ENCODE peak calls at places on chromosomes 4 and X, in eight cellular contexts. One of them, this sample, is unnamed.
A peak's percentile ranks its signal among the peaks of the same experiment; 100 is the strongest.

GRCh38 chr4:108751321-108751720 is 11.5 kb downstream of the ETNPPL start:
- DNase-seq in NCI-H748 treated with DMSO at 0.1 percent for 48 hours: no peak
- DNase-seq in GM23248: no peak
- DNase-seq in putamen: no peak
- DNase-seq in bronchial epithelial cell: no peak
- DNase-seq in nephron progenitor cell: no peak
- DNase-seq in NCI-H2081: no peak
- DNase-seq in AG08395: no peak
- DNase-seq in this sample: peak; percentile 72

GRCh38 chrX:55490121-55490520 is 473 bp upstream of the USP51 start:
- DNase-seq in NCI-H748 treated with DMSO at 0.1 percent for 48 hours: no peak
- DNase-seq in NCI-H2081: no peak
- DNase-seq in nephron progenitor cell: no peak
- DNase-seq in bronchial epithelial cell: no peak
- DNase-seq in putamen: no peak
- DNase-seq in GM23248: no peak
- DNase-seq in AG08395: no peak
- DNase-seq in this sample: no peak

GRCh38 chr4:26809811-26810210 is 50.8 kb upstream of the STIM2 start:
- DNase-seq in bronchial epithelial cell: no peak
- DNase-seq in GM23248: no peak
- DNase-seq in AG08395: no peak
- DNase-seq in NCI-H748 treated with DMSO at 0.1 percent for 48 hours: no peak
- DNase-seq in putamen: no peak
- DNase-seq in nephron progenitor cell: no peak
- DNase-seq in NCI-H2081: no peak
- DNase-seq in this sample: no peak

GRCh38 chrX:153413731-153414130 is 2.5 kb downstream of the ZFP92 start:
- DNase-seq in NCI-H748 treated with DMSO at 0.1 percent for 48 hours: no peak
- DNase-seq in NCI-H2081: no peak
- DNase-seq in nephron progenitor cell: no peak
- DNase-seq in bronchial epithelial cell: no peak
- DNase-seq in GM23248: no peak
- DNase-seq in AG08395: no peak
- DNase-seq in putamen: no peak
- DNase-seq in this sample: no peak

GRCh38 chr4:11312389-11312788 is 116.3 kb downstream of the HS3ST1 start:
- DNase-seq in GM23248: no peak
- DNase-seq in NCI-H2081: no peak
- DNase-seq in nephron progenitor cell: no peak
- DNase-seq in putamen: no peak
- DNase-seq in bronchial epithelial cell: peak; percentile 92
- DNase-seq in NCI-H748 treated with DMSO at 0.1 percent for 48 hours: no peak
- DNase-seq in AG08395: no peak
- DNase-seq in this sample: no peak

GRCh38 chr4:169070895-169071218 is 60.8 kb upstream of the CBR4 start:
- DNase-seq in NCI-H748 treated with DMSO at 0.1 percent for 48 hours: peak; percentile 67
- DNase-seq in nephron progenitor cell: no peak
- DNase-seq in putamen: no peak
- DNase-seq in GM23248: no peak
- DNase-seq in AG08395: no peak
- DNase-seq in bronchial epithelial cell: peak; percentile 90
- DNase-seq in NCI-H2081: peak; percentile 82
- DNase-seq in this sample: no peak

GRCh38 chrX:82230013-82230412 is 1028.1 kb downstream of the SH3BGRL start:
- DNase-seq in GM23248: no peak
- DNase-seq in bronchial epithelial cell: no peak
- DNase-seq in NCI-H748 treated with DMSO at 0.1 percent for 48 hours: peak; percentile 6
- DNase-seq in NCI-H2081: no peak
- DNase-seq in putamen: no peak
- DNase-seq in nephron progenitor cell: no peak
- DNase-seq in AG08395: no peak
- DNase-seq in this sample: peak; percentile 3

GRCh38 chr4:37758226-37758625 is 68.3 kb upstream of the PGM2 start:
- DNase-seq in nephron progenitor cell: no peak
- DNase-seq in AG08395: peak; percentile 28
- DNase-seq in putamen: no peak
- DNase-seq in NCI-H2081: no peak
- DNase-seq in NCI-H748 treated with DMSO at 0.1 percent for 48 hours: no peak
- DNase-seq in bronchial epithelial cell: peak; percentile 90
- DNase-seq in GM23248: peak; percentile 85
- DNase-seq in this sample: no peak

GRCh38 chr4:1381944-1382541 is 24.2 kb downstream of the NKX1-1 start:
- DNase-seq in AG08395: no peak
- DNase-seq in NCI-H748 treated with DMSO at 0.1 percent for 48 hours: no peak
- DNase-seq in bronchial epithelial cell: no peak
- DNase-seq in NCI-H2081: no peak
- DNase-seq in GM23248: no peak
- DNase-seq in nephron progenitor cell: peak; percentile 0
- DNase-seq in putamen: no peak
- DNase-seq in this sample: no peak

GRCh38 chr4:41750624-41751324 is 2.2 kb upstream of the PHOX2B start:
- DNase-seq in nephron progenitor cell: peak; percentile 45
- DNase-seq in GM23248: no peak
- DNase-seq in AG08395: no peak
- DNase-seq in bronchial epithelial cell: no peak
- DNase-seq in NCI-H748 treated with DMSO at 0.1 percent for 48 hours: no peak
- DNase-seq in putamen: no peak
- DNase-seq in NCI-H2081: no peak
- DNase-seq in this sample: no peak

GRCh38 chrX:48071986-48072605 is 656 bp upstream of the ZNF630 start:
- DNase-seq in NCI-H748 treated with DMSO at 0.1 percent for 48 hours: no peak
- DNase-seq in NCI-H2081: no peak
- DNase-seq in AG08395: no peak
- DNase-seq in putamen: no peak
- DNase-seq in nephron progenitor cell: no peak
- DNase-seq in GM23248: no peak
- DNase-seq in bronchial epithelial cell: no peak
- DNase-seq in this sample: no peak

GRCh38 chr4:186500721-186501304 is 54.6 kb downstream of the MTNR1A start:
- DNase-seq in putamen: no peak
- DNase-seq in AG08395: no peak
- DNase-seq in NCI-H2081: no peak
- DNase-seq in bronchial epithelial cell: no peak
- DNase-seq in nephron progenitor cell: no peak
- DNase-seq in GM23248: no peak
- DNase-seq in NCI-H748 treated with DMSO at 0.1 percent for 48 hours: no peak
- DNase-seq in this sample: no peak